ENCODE peak calls at places on chromosomes 13 and 19, in nine cellular contexts. One of them, this sample, is unnamed.

GRCh38 chr13:45416521-45417125 is 1.6 kb downstream of the SLC25A30 start:
- DNase-seq in gastrocnemius medialis: no peak
- DNase-seq in uterus: no peak
- DNase-seq in psoas muscle: no peak
- DNase-seq in prostate gland: peak; percentile 42
- DNase-seq in IMR-90: no peak
- DNase-seq in neural progenitor cell: no peak
- DNase-seq in tibial artery: no peak
- DNase-seq in left ventricle myocardium inferior: no peak
- DNase-seq in this sample: no peak

GRCh38 chr13:61774903-61775302 is 359.3 kb upstream of the PCDH20 start:
- DNase-seq in gastrocnemius medialis: no peak
- DNase-seq in IMR-90: no peak
- DNase-seq in prostate gland: no peak
- DNase-seq in psoas muscle: no peak
- DNase-seq in tibial artery: no peak
- DNase-seq in left ventricle myocardium inferior: no peak
- DNase-seq in neural progenitor cell: no peak
- DNase-seq in uterus: no peak
- DNase-seq in this sample: peak; percentile 20

GRCh38 chr19:5349041-5349440 is 8.4 kb upstream of the PTPRS start:
- DNase-seq in left ventricle myocardium inferior: no peak
- DNase-seq in prostate gland: no peak
- DNase-seq in neural progenitor cell: peak; percentile 57
- DNase-seq in uterus: no peak
- DNase-seq in tibial artery: no peak
- DNase-seq in IMR-90: no peak
- DNase-seq in gastrocnemius medialis: no peak
- DNase-seq in psoas muscle: no peak
- DNase-seq in this sample: no peak

GRCh38 chr19:12047868-12048267 is 4.9 kb downstream of the ZNF878 start:
- DNase-seq in prostate gland: no peak
- DNase-seq in psoas muscle: no peak
- DNase-seq in neural progenitor cell: no peak
- DNase-seq in tibial artery: no peak
- DNase-seq in uterus: no peak
- DNase-seq in left ventricle myocardium inferior: no peak
- DNase-seq in IMR-90: peak; percentile 11
- DNase-seq in gastrocnemius medialis: no peak
- DNase-seq in this sample: no peak

GRCh38 chr13:28981530-28981929 is 161.4 kb downstream of the MTUS2 start:
- DNase-seq in uterus: no peak
- DNase-seq in gastrocnemius medialis: no peak
- DNase-seq in tibial artery: no peak
- DNase-seq in psoas muscle: no peak
- DNase-seq in prostate gland: no peak
- DNase-seq in left ventricle myocardium inferior: peak; percentile 58
- DNase-seq in neural progenitor cell: no peak
- DNase-seq in IMR-90: no peak
- DNase-seq in this sample: no peak

GRCh38 chr13:40236566-40237168 is 429.8 kb downstream of the FOXO1 start:
- DNase-seq in IMR-90: no peak
- DNase-seq in gastrocnemius medialis: peak; percentile 93
- DNase-seq in psoas muscle: peak; percentile 62
- DNase-seq in uterus: peak; percentile 76
- DNase-seq in left ventricle myocardium inferior: peak; percentile 45
- DNase-seq in prostate gland: peak; percentile 28
- DNase-seq in neural progenitor cell: no peak
- DNase-seq in tibial artery: peak; percentile 90
- DNase-seq in this sample: no peak

GRCh38 chr19:48147597-48148175 is 22.5 kb downstream of the LIG1 start:
- DNase-seq in tibial artery: no peak
- DNase-seq in prostate gland: no peak
- DNase-seq in IMR-90: no peak
- DNase-seq in left ventricle myocardium inferior: no peak
- DNase-seq in psoas muscle: no peak
- DNase-seq in uterus: no peak
- DNase-seq in neural progenitor cell: no peak
- DNase-seq in gastrocnemius medialis: no peak
- DNase-seq in this sample: no peak

GRCh38 chr19:55820037-55820436 is 11.8 kb downstream of the NLRP11 start:
- DNase-seq in prostate gland: no peak
- DNase-seq in IMR-90: no peak
- DNase-seq in uterus: no peak
- DNase-seq in psoas muscle: no peak
- DNase-seq in tibial artery: no peak
- DNase-seq in gastrocnemius medialis: no peak
- DNase-seq in neural progenitor cell: no peak
- DNase-seq in left ventricle myocardium inferior: no peak
- DNase-seq in this sample: no peak

GRCh38 chr13:73429691-73430090 is 370.9 kb downstream of the KLF5 start:
- DNase-seq in IMR-90: peak; percentile 33
- DNase-seq in psoas muscle: no peak
- DNase-seq in gastrocnemius medialis: no peak
- DNase-seq in prostate gland: peak; percentile 29
- DNase-seq in neural progenitor cell: no peak
- DNase-seq in left ventricle myocardium inferior: no peak
- DNase-seq in uterus: no peak
- DNase-seq in tibial artery: no peak
- DNase-seq in this sample: no peak

GRCh38 chr19:39515551-39516191 is 732 bp downstream of the SELENOV start:
- DNase-seq in psoas muscle: no peak
- DNase-seq in prostate gland: no peak
- DNase-seq in uterus: no peak
- DNase-seq in gastrocnemius medialis: no peak
- DNase-seq in tibial artery: no peak
- DNase-seq in neural progenitor cell: peak; percentile 61
- DNase-seq in left ventricle myocardium inferior: no peak
- DNase-seq in IMR-90: no peak
- DNase-seq in this sample: no peak

DNA sequence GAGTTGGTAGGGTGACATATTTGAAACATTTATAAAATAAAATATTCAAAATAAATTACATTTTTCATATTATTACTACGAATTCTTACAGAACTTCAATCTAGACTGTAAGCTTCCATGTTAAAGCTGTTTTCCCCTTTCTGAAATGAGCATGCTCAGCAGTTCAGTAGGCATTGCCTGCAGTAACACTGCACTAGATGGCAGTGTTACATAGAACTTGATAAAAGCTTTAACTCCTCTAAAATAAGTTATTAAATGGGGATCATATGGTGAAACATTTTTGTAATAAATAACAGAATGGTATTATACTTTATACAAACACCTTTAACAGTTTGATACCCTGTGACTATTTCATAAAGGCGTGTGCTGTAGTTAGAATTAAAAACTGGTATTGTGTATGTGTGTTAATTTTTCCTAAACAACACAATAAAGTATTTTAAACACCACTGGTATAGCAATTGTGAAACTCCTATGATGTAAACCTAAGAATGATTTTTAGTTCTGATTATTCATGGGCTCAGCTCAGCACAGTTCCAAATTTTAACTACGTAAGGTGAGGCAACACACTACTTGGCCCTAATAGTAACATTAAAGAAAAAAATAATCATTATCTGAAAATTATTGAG is 11.6 kb upstream of the GPR18 start:
- DNase-seq in tibial artery: no peak
- DNase-seq in left ventricle myocardium inferior: no peak
- DNase-seq in IMR-90: peak; percentile 78
- DNase-seq in psoas muscle: no peak
- DNase-seq in prostate gland: no peak
- DNase-seq in gastrocnemius medialis: no peak
- DNase-seq in uterus: no peak
- DNase-seq in neural progenitor cell: peak; percentile 34
- DNase-seq in this sample: no peak
- TF ChIP-seq CTCF in tibial artery: peak; percentile 63
- TF ChIP-seq CTCF in left ventricle myocardium inferior: peak; percentile 75
- TF ChIP-seq CTCF in IMR-90: peak; percentile 93
- TF ChIP-seq CTCF in psoas muscle: peak; percentile 66
- TF ChIP-seq CTCF in prostate gland: no peak
- TF ChIP-seq CTCF in gastrocnemius medialis: peak; percentile 30
- TF ChIP-seq CTCF in uterus: peak; percentile 52
- TF ChIP-seq CTCF in neural progenitor cell: peak; percentile 54
- TF ChIP-seq CTCF in this sample: peak; percentile 63

GRCh38 chr19:42552086-42553065 is 24.1 kb upstream of the CEACAM1 start:
- DNase-seq in neural progenitor cell: no peak
- DNase-seq in uterus: no peak
- DNase-seq in gastrocnemius medialis: no peak
- DNase-seq in IMR-90: no peak
- DNase-seq in prostate gland: no peak
- DNase-seq in psoas muscle: no peak
- DNase-seq in left ventricle myocardium inferior: no peak
- DNase-seq in tibial artery: no peak
- DNase-seq in this sample: no peak

GRCh38 chr19:42554046-42554575 is 25.8 kb upstream of the CEACAM1 start:
- DNase-seq in gastrocnemius medialis: no peak
- DNase-seq in uterus: no peak
- DNase-seq in prostate gland: no peak
- DNase-seq in psoas muscle: no peak
- DNase-seq in IMR-90: no peak
- DNase-seq in neural progenitor cell: no peak
- DNase-seq in left ventricle myocardium inferior: no peak
- DNase-seq in tibial artery: no peak
- DNase-seq in this sample: no peak

GRCh38 chr19:42555801-42556200 is 27.5 kb upstream of the CEACAM1 start:
- DNase-seq in IMR-90: no peak
- DNase-seq in prostate gland: no peak
- DNase-seq in gastrocnemius medialis: no peak
- DNase-seq in psoas muscle: no peak
- DNase-seq in tibial artery: no peak
- DNase-seq in uterus: no peak
- DNase-seq in neural progenitor cell: no peak
- DNase-seq in left ventricle myocardium inferior: no peak
- DNase-seq in this sample: no peak

GRCh38 chr19:42553292-42554045 is 25.2 kb upstream of the CEACAM1 start:
- DNase-seq in prostate gland: no peak
- DNase-seq in tibial artery: no peak
- DNase-seq in left ventricle myocardium inferior: peak; percentile 30
- DNase-seq in uterus: no peak
- DNase-seq in IMR-90: peak; percentile 67
- DNase-seq in neural progenitor cell: no peak
- DNase-seq in psoas muscle: no peak
- DNase-seq in gastrocnemius medialis: no peak
- DNase-seq in this sample: no peak

DNA sequence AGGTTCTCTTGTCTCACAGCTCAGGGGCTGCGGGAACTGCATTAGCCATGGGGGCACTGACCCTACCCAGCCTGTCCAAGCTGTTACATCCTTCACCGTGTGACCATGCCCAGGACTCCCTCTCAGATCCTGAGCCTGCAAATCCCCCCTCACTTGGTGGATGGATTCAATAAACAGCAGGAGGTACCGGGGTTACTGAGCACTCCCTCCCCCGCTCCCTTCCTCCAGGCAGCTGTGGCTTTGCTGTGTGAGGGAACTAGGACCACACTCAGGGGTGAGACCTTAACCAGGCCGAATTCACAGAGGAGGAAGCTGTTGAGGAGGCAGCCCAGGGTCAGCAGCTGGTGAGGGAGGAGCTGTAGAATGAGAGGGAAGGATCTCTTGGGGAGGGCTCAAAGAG is 27.0 kb upstream of the CEACAM1 start:
- DNase-seq in left ventricle myocardium inferior: no peak
- DNase-seq in psoas muscle: no peak
- DNase-seq in tibial artery: no peak
- DNase-seq in uterus: no peak
- DNase-seq in neural progenitor cell: peak; percentile 43
- DNase-seq in gastrocnemius medialis: no peak
- DNase-seq in IMR-90: no peak
- DNase-seq in prostate gland: no peak
- DNase-seq in this sample: no peak
- H3K27ac ChIP-seq in left ventricle myocardium inferior: no peak overlapping the region
- H3K27ac ChIP-seq in psoas muscle: no peak overlapping the region
- H3K27ac ChIP-seq in tibial artery: no peak overlapping the region
- H3K27ac ChIP-seq in uterus: no peak overlapping the region
- H3K27ac ChIP-seq in neural progenitor cell: no peak overlapping the region
- H3K27ac ChIP-seq in gastrocnemius medialis: no peak overlapping the region
- H3K27ac ChIP-seq in IMR-90: no peak overlapping the region
- H3K27ac ChIP-seq in prostate gland: no peak overlapping the region
- H3K27ac ChIP-seq in this sample: no peak overlapping the region

GRCh38 chr13:44399045-44399444 is 25.4 kb downstream of the SERP2 start:
- DNase-seq in psoas muscle: no peak
- DNase-seq in tibial artery: no peak
- DNase-seq in prostate gland: no peak
- DNase-seq in gastrocnemius medialis: no peak
- DNase-seq in neural progenitor cell: no peak
- DNase-seq in left ventricle myocardium inferior: no peak
- DNase-seq in uterus: no peak
- DNase-seq in IMR-90: no peak
- DNase-seq in this sample: no peak

GRCh38 chr13:44398606-44399005 is 25.0 kb downstream of the SERP2 start:
- DNase-seq in IMR-90: no peak
- DNase-seq in neural progenitor cell: no peak
- DNase-seq in gastrocnemius medialis: no peak
- DNase-seq in tibial artery: no peak
- DNase-seq in left ventricle myocardium inferior: no peak
- DNase-seq in uterus: no peak
- DNase-seq in psoas muscle: no peak
- DNase-seq in prostate gland: no peak
- DNase-seq in this sample: no peak

GRCh38 chr13:44396295-44396962 is 22.8 kb downstream of the SERP2 start:
- DNase-seq in tibial artery: no peak
- DNase-seq in neural progenitor cell: no peak
- DNase-seq in prostate gland: no peak
- DNase-seq in gastrocnemius medialis: no peak
- DNase-seq in left ventricle myocardium inferior: no peak
- DNase-seq in IMR-90: no peak
- DNase-seq in uterus: no peak
- DNase-seq in psoas muscle: no peak
- DNase-seq in this sample: no peak

GRCh38 chr13:44396963-44397580 is 23.4 kb downstream of the SERP2 start:
- DNase-seq in IMR-90: peak; percentile 26
- DNase-seq in prostate gland: no peak
- DNase-seq in neural progenitor cell: peak; percentile 88
- DNase-seq in psoas muscle: no peak
- DNase-seq in tibial artery: no peak
- DNase-seq in uterus: peak; percentile 61
- DNase-seq in gastrocnemius medialis: no peak
- DNase-seq in left ventricle myocardium inferior: peak; percentile 48
- DNase-seq in this sample: no peak

GRCh38 chr13:44397766-44398223 is 24.2 kb downstream of the SERP2 start:
- DNase-seq in tibial artery: no peak
- DNase-seq in prostate gland: no peak
- DNase-seq in left ventricle myocardium inferior: no peak
- DNase-seq in gastrocnemius medialis: no peak
- DNase-seq in psoas muscle: no peak
- DNase-seq in uterus: no peak
- DNase-seq in neural progenitor cell: peak; percentile 10
- DNase-seq in IMR-90: peak; percentile 20
- DNase-seq in this sample: no peak
- H3K27me3 ChIP-seq in tibial artery: no peaks in the 10 kb centered on the region
- H3K27me3 ChIP-seq in prostate gland: no peaks in the 10 kb centered on the region
- H3K27me3 ChIP-seq in left ventricle myocardium inferior: no peaks in the 10 kb centered on the region
- H3K27me3 ChIP-seq in gastrocnemius medialis: no peaks in the 10 kb centered on the region
- H3K27me3 ChIP-seq in psoas muscle: no peaks in the 10 kb centered on the region
- H3K27me3 ChIP-seq in uterus: no peaks in the 10 kb centered on the region
- H3K27me3 ChIP-seq in neural progenitor cell: no peaks in the 10 kb centered on the region
- H3K27me3 ChIP-seq in IMR-90: peaks cover 4% of the 10 kb centered on the region
- H3K27me3 ChIP-seq in this sample: no peaks in the 10 kb centered on the region

DNA sequence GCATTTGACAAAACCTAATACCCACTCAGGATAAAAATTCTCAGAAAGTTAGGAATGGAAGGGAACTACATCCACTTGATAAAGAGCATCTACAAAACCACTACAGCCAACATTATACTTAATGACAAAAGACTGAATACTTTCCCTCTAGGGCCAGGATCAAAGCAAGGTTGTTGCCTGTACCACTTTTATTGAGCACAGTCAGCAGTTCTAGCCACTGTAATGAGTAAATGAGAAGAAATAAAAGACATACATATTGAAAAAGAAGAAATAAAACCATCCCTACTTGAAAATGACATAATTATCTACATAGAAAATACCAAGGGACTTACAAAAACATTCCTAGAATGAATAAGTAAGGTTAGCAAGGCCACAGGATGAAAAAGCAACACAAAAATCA is 194.8 kb upstream of the ZNF507 start:
- DNase-seq in left ventricle myocardium inferior: no peak
- DNase-seq in prostate gland: no peak
- DNase-seq in IMR-90: no peak
- DNase-seq in tibial artery: no peak
- DNase-seq in uterus: no peak
- DNase-seq in gastrocnemius medialis: no peak
- DNase-seq in psoas muscle: no peak
- DNase-seq in neural progenitor cell: no peak
- DNase-seq in this sample: no peak
- TF ChIP-seq CTCF in left ventricle myocardium inferior: no peak
- TF ChIP-seq CTCF in prostate gland: no peak
- TF ChIP-seq CTCF in IMR-90: no peak
- TF ChIP-seq CTCF in tibial artery: no peak
- TF ChIP-seq CTCF in uterus: no peak
- TF ChIP-seq CTCF in gastrocnemius medialis: no peak
- TF ChIP-seq CTCF in psoas muscle: no peak
- TF ChIP-seq CTCF in neural progenitor cell: no peak
- TF ChIP-seq CTCF in this sample: no peak